ENCODE peak calls at places on chromosomes 6 and 20, in four cellular contexts. V is stimulated activated CD4-positive, alpha-beta T cell treated with anti-CD3 and anti-CD28 coated beads, Interleukin-15, amount 100 ng/mL, for 24 hours; Y is T47D; Q is CD8-positive, alpha-beta memory T cell. H is an unnamed sample.

GRCh38 chr6:159852877-159853276 is 37.9 kb upstream of the MAS1 start:
- DNase-seq in Q (no peak), Y (no peak), V (no peak), H (no peak)

GRCh38 chr20:1382670-1383069 is 10.2 kb downstream of the FKBP1A start:
- DNase-seq in Q (no peak), V (no peak), Y (no peak), H (no peak)

GRCh38 chr6:18342223-18342622 is 44.9 kb upstream of the RNF144B start:
- DNase-seq in V (no peak), Q (no peak), Y (no peak), H (no peak)

GRCh38 chr6:117118490-117118889 is 146.9 kb upstream of the VGLL2 start:
- DNase-seq in V (no peak), Q (no peak), Y (no peak), H (no peak)

GRCh38 chr6:154157082-154157481 is 118.0 kb downstream of the OPRM1 start:
- DNase-seq in Y (no peak), Q (no peak), V (peak), H (no peak)

GRCh38 chr6:81847866-81848265 is 95.4 kb upstream of the TENT5A start:
- DNase-seq in V (no peak), Q (no peak), Y (no peak), H (no peak)

GRCh38 chr6:10217111-10217510 is 197.8 kb downstream of the TFAP2A start:
- DNase-seq in Y (no peak), Q (no peak), V (no peak), H (no peak)

GRCh38 chr6:52399511-52400315 is 20.4 kb upstream of the EFHC1 start:
- DNase-seq in Q (no peak), V (peak), Y (peak), H (peak)

GRCh38 chr6:158819977-158820632 is 937 bp upstream of the EZR start:
- DNase-seq in Y (no peak), Q (no peak), V (no peak), H (no peak)

GRCh38 chr20:49859807-49860206 is 47.2 kb downstream of the SLC9A8 start:
- DNase-seq in Y (peak), Q (no peak), V (no peak), H (no peak)

GRCh38 chr6:23511797-23512196 is 614.2 kb upstream of the NRSN1 start:
- DNase-seq in Q (no peak), Y (no peak), V (no peak), H (no peak)

GRCh38 chr6:89828988-89829590 is 591 bp upstream of the CASP8AP2 start:
- DNase-seq in V (peak), Q (peak), Y (no peak), H (no peak)

GRCh38 chr20:22520381-22520780 is 64.0 kb downstream of the FOXA2 start:
- DNase-seq in Q (no peak), V (no peak), Y (no peak), H (no peak)

GRCh38 chr20:62815066-62815991 is 1.5 kb upstream of the COL9A3 start:
- DNase-seq in Q (no peak), Y (no peak), V (no peak), H (no peak)

GRCh38 chr6:109491207-109491938 is 8.4 kb upstream of the ZBTB24 start:
- DNase-seq in V (no peak), Q (no peak), Y (peak), H (no peak)

GRCh38 chr20:46797201-46797600 is 87.8 kb downstream of the SLC2A10 start:
- DNase-seq in Q (no peak), Y (no peak), V (no peak), H (no peak)

GRCh38 chr20:25058051-25058796 is at the start of gene ACSS1:
- DNase-seq in Y (peak), V (peak), Q (peak), H (no peak)